ENCODE peak calls at places on chromosome 1, in four cellular contexts. E is cardiac muscle cell, L is COR-L47, B is lower leg skin. U is an unnamed sample.

GRCh38 chr1:46749921-46750404 is 31.0 kb upstream of the EFCAB14 start:
- DNase-seq in B (peak), E (peak), L (no peak), U (no peak)

GRCh38 chr1:17024721-17025120 is 13.0 kb upstream of the ATP13A2 start:
- DNase-seq in L (no peak), B (no peak), E (no peak), U (no peak)

GRCh38 chr1:155729031-155729898 is 40.4 kb downstream of the DAP3 start:
- DNase-seq in E (peak), L (peak), B (peak), U (peak)

GRCh38 chr1:163054056-163054706 is 15.0 kb upstream of the RGS4 start:
- DNase-seq in L (no peak), E (no peak), B (no peak), U (no peak)

GRCh38 chr1:161069731-161070270 is at the start of gene ARHGAP30:
- DNase-seq in B (peak), E (no peak), L (no peak), U (peak)

GRCh38 chr1:177181280-177181630 is 10.5 kb downstream of the BRINP2 start:
- DNase-seq in B (peak), E (no peak), L (no peak), U (no peak)

GRCh38 chr1:212703991-212704564 is 4.4 kb upstream of the BATF3 start:
- DNase-seq in E (no peak), B (no peak), L (no peak), U (no peak)

GRCh38 chr1:93171549-93172050 is 8.6 kb downstream of the TMED5 start:
- DNase-seq in L (no peak), B (no peak), E (no peak), U (no peak)

GRCh38 chr1:248471154-248471553 is 2.0 kb upstream of the OR2T3 start:
- DNase-seq in L (no peak), B (no peak), E (no peak), U (no peak)